ENCODE peak calls at places on chromosomes 11 and 22, in five cellular contexts. N is stimulated activated CD4-positive, alpha-beta T cell treated with anti-CD3 and anti-CD28 coated beads, Interleukin-4, amount 100 ng/mL, for 24 hours; A is NCI-H1105; R is NCI-H460; Y is pons. V is an unnamed sample.

GRCh38 chr11:66867425-66868040 is 10.7 kb downstream of the LRFN4 start:
- DNase-seq in Y (no peak), N (no peak), A (no peak), R (no peak), V (peak; percentile 94)

GRCh38 chr11:75014129-75014528 is 25.4 kb downstream of the NEU3 start:
- DNase-seq in Y (no peak), A (no peak), R (no peak), N (no peak), V (no peak)

GRCh38 chr11:105177658-105178057 is 38.1 kb upstream of the CARD18 start:
- DNase-seq in R (no peak), Y (no peak), N (no peak), A (no peak), V (no peak)

GRCh38 chr11:1153105-1153950 is 4.4 kb upstream of the MUC5AC start:
- DNase-seq in N (no peak), Y (no peak), R (no peak), A (no peak), V (peak; percentile 16)

GRCh38 chr22:50161508-50162390 is 8.8 kb upstream of the PANX2 start:
- DNase-seq in N (no peak), A (no peak), R (no peak), Y (no peak), V (no peak)

GRCh38 chr11:30561691-30562412 is 24.3 kb downstream of the MPPED2 start:
- DNase-seq in N (no peak), A (no peak), R (no peak), Y (no peak), V (no peak)

GRCh38 chr22:47008208-47008885 is 245.9 kb downstream of the TBC1D22A start:
- DNase-seq in R (no peak), Y (no peak), N (no peak), A (no peak), V (no peak)

GRCh38 chr11:13883042-13883441 is 79.5 kb upstream of the SPON1 start:
- DNase-seq in A (no peak), N (no peak), Y (no peak), R (no peak), V (no peak)

GRCh38 chr11:66676931-66677598 is 622 bp downstream of the RBM4B start:
- DNase-seq in A (no peak), R (no peak), N (no peak), Y (peak; percentile 41), V (no peak)

GRCh38 chr22:19709063-19709769 is 5.1 kb upstream of the SEPTIN5 start:
- DNase-seq in N (no peak), R (no peak), A (no peak), Y (no peak), V (no peak)

GRCh38 chr11:67267188-67268035 is 1.1 kb downstream of the GRK2 start:
- DNase-seq in A (no peak), Y (no peak), N (no peak), R (no peak), V (peak; percentile 98)

GRCh38 chr22:28799834-28800307 is 498 bp downstream of the XBP1 start:
- DNase-seq in Y (peak; percentile 31), N (peak; percentile 24), A (no peak), R (peak; percentile 30), V (no peak)

GRCh38 chr11:454801-455565 is 4.9 kb downstream of the PTDSS2 start:
- DNase-seq in R (no peak), N (no peak), A (no peak), Y (no peak), V (no peak)

GRCh38 chr22:26579331-26579886 is 10.5 kb downstream of the TPST2 start:
- DNase-seq in R (no peak), A (no peak), N (peak; percentile 26), Y (peak; percentile 35), V (no peak)